ENCODE peak calls at places on chromosomes 7 and 10, in eight cellular contexts. W is thoracic aorta, G is IMR-90, Z is GM23338, L is mammary epithelial cell, C is PC-3, K is lower leg skin, U is fibroblast of mammary gland. S is an unnamed sample.

GRCh38 chr7:3897430-3898385 is 596.7 kb downstream of the SDK1 start:
- DNase-seq in W (no peak), G (peak), Z (peak), L (peak), C (peak), K (no peak), U (peak), S (peak)

GRCh38 chr7:29091121-29091601 is 55.2 kb downstream of the CPVL start:
- DNase-seq in W (no peak), G (no peak), Z (peak), L (no peak), C (no peak), K (no peak), U (no peak), S (no peak)

GRCh38 chr10:17671307-17671706 is 27.4 kb downstream of the STAM start:
- DNase-seq in W (no peak), G (no peak), Z (peak), L (peak), C (peak), K (no peak), U (no peak), S (no peak)

GRCh38 chr7:66804001-66804400 is 63.5 kb downstream of the RABGEF1 start:
- DNase-seq in W (no peak), G (no peak), Z (no peak), L (no peak), C (no peak), K (no peak), U (peak), S (peak)

GRCh38 chr10:13712799-13713581 is 126.2 kb downstream of the PRPF18 start:
- DNase-seq in W (peak), G (peak), Z (no peak), L (peak), C (peak), K (peak), U (peak), S (peak)

GRCh38 chr10:25753776-25754175 is 180.3 kb upstream of the MYO3A start:
- DNase-seq in W (no peak), G (no peak), Z (no peak), L (no peak), C (no peak), K (no peak), U (peak), S (no peak)

GRCh38 chr7:106047818-106048490 is 64.2 kb downstream of the SYPL1 start:
- DNase-seq in W (no peak), G (no peak), Z (no peak), L (peak), C (no peak), K (no peak), U (no peak), S (no peak)

GRCh38 chr7:69776611-69777010 is 178.3 kb downstream of the AUTS2 start:
- DNase-seq in W (no peak), G (no peak), Z (no peak), L (no peak), C (no peak), K (no peak), U (peak), S (peak)

GRCh38 chr10:79075418-79075817 is 6.7 kb downstream of the ZMIZ1 start:
- DNase-seq in W (no peak), G (no peak), Z (no peak), L (no peak), C (no peak), K (no peak), U (no peak), S (no peak)

GRCh38 chr10:116733566-116733965 is 8.8 kb downstream of the HSPA12A start:
- DNase-seq in W (no peak), G (peak), Z (no peak), L (no peak), C (peak), K (no peak), U (peak), S (peak)

GRCh38 chr10:68982389-68982788 is 6.2 kb upstream of the KIFBP start:
- DNase-seq in W (no peak), G (no peak), Z (no peak), L (no peak), C (no peak), K (no peak), U (no peak), S (no peak)

GRCh38 chr10:68981074-68981473 is 7.5 kb upstream of the KIFBP start:
- DNase-seq in W (no peak), G (no peak), Z (peak), L (no peak), C (peak), K (no peak), U (peak), S (no peak)
- TF ChIP-seq CTCF in W (no peak), G (peak), Z (peak), L (peak), C (peak), K (no peak), U (peak), S (peak)

GRCh38 chr7:114083714-114084113 is 164.9 kb upstream of the PPP1R3A start:
- DNase-seq in W (no peak), G (no peak), Z (no peak), L (no peak), C (no peak), K (no peak), U (no peak), S (no peak)
- H3K4me3 ChIP-seq in W (peak), G (no peak), Z (peak), L (no peak), C (no peak), K (no peak), U (no peak), S (no peak)

DNA sequence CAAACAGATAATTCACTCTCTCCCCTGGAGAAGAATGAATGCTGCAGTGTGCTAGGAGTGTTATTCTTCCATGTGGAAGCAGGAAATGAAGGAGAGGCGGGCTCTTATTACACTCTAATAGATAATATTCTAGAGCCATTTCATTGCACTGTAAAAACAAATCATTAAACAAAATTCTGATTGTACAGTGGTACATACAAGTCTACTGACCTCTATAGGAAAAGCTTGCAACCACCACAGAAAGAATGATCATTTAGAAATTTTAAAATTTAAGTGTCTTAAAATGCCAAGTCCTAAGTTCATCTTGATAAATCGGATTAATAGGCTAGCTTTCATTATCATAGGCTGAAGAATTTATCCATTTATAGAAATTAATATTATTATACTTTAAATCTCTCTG is 960.3 kb upstream of the LRRN3 start:
- DNase-seq in W (no peak), G (peak), Z (no peak), L (no peak), C (peak), K (no peak), U (no peak), S (no peak)
- TF ChIP-seq CTCF in W (no peak), G (peak), Z (no peak), L (peak), C (peak), K (no peak), U (no peak), S (no peak)

GRCh38 chr7:130957140-130957513 is 223.1 kb upstream of the KLF14 start:
- DNase-seq in W (no peak), G (no peak), Z (no peak), L (no peak), C (no peak), K (no peak), U (no peak), S (no peak)
- H3K4me3 ChIP-seq in W (no peak), G (no peak), Z (no peak), L (no peak), C (no peak), K (no peak), U (no peak), S (no peak)

GRCh38 chr7:150434240-150434639 is 16.2 kb upstream of the GIMAP8 start:
- DNase-seq in W (no peak), G (no peak), Z (no peak), L (no peak), C (no peak), K (no peak), U (no peak), S (no peak)

GRCh38 chr7:150432915-150433892 is 17.2 kb upstream of the GIMAP8 start:
- DNase-seq in W (no peak), G (no peak), Z (no peak), L (no peak), C (no peak), K (no peak), U (no peak), S (no peak)

GRCh38 chr7:150430465-150431085 is 19.9 kb upstream of the GIMAP8 start:
- DNase-seq in W (no peak), G (peak), Z (no peak), L (no peak), C (no peak), K (no peak), U (peak), S (peak)

GRCh38 chr7:150429699-150430098 is 20.7 kb upstream of the GIMAP8 start:
- DNase-seq in W (no peak), G (no peak), Z (no peak), L (no peak), C (no peak), K (no peak), U (no peak), S (no peak)

GRCh38 chr7:150431839-150432658 is 18.4 kb upstream of the GIMAP8 start:
- DNase-seq in W (no peak), G (no peak), Z (no peak), L (no peak), C (no peak), K (no peak), U (no peak), S (no peak)
- TF ChIP-seq CTCF in W (no peak), G (no peak), Z (no peak), L (no peak), C (no peak), K (no peak), U (no peak), S (no peak)

GRCh38 chr10:119370046-119370770 is 162.8 kb downstream of the GRK5 start:
- DNase-seq in W (no peak), G (peak), Z (no peak), L (no peak), C (peak), K (peak), U (peak), S (peak)

GRCh38 chr10:119370972-119371703 is 163.8 kb downstream of the GRK5 start:
- DNase-seq in W (peak), G (peak), Z (no peak), L (peak), C (no peak), K (peak), U (peak), S (peak)

GRCh38 chr10:119368991-119369869 is 161.9 kb downstream of the GRK5 start:
- DNase-seq in W (no peak), G (no peak), Z (no peak), L (no peak), C (no peak), K (no peak), U (no peak), S (peak)

GRCh38 chr10:119367841-119368549 is 160.6 kb downstream of the GRK5 start:
- DNase-seq in W (no peak), G (no peak), Z (no peak), L (no peak), C (no peak), K (no peak), U (no peak), S (no peak)

GRCh38 chr10:119368581-119368980 is 161.2 kb downstream of the GRK5 start:
- DNase-seq in W (no peak), G (no peak), Z (no peak), L (no peak), C (no peak), K (no peak), U (no peak), S (no peak)
- H3K4me3 ChIP-seq in W (peak), G (no peak), Z (no peak), L (no peak), C (no peak), K (no peak), U (no peak), S (no peak)

GRCh38 chr7:120807390-120807789 is 50.6 kb downstream of the TSPAN12 start:
- DNase-seq in W (no peak), G (no peak), Z (no peak), L (no peak), C (no peak), K (no peak), U (no peak), S (no peak)

GRCh38 chr7:120809260-120809659 is 48.7 kb downstream of the TSPAN12 start:
- DNase-seq in W (no peak), G (no peak), Z (no peak), L (no peak), C (no peak), K (no peak), U (no peak), S (no peak)

GRCh38 chr7:120805636-120806388 is 52.1 kb downstream of the TSPAN12 start:
- DNase-seq in W (no peak), G (peak), Z (peak), L (peak), C (peak), K (peak), U (peak), S (peak)

GRCh38 chr7:120802751-120803150 is 55.2 kb downstream of the TSPAN12 start:
- DNase-seq in W (no peak), G (no peak), Z (no peak), L (no peak), C (no peak), K (no peak), U (no peak), S (no peak)

DNA sequence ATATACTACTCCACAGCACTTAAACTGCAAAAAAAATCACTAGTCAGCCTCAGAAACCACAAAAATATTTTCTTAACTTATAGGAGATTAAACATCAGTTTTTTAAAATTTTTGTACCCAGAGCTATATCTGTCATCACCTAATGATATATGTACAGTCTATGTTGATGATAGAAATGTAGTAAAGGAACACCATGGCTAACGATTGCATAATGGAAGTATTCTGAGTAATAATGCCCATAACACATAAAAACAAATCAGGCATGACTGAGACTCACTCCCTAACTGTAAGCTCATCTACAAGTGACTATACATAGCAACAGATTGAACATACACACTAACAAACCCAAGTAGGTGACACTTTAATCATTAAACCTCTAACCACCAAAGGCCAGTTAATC is 51.3 kb downstream of the TSPAN12 start:
- DNase-seq in W (no peak), G (peak), Z (no peak), L (no peak), C (peak), K (no peak), U (peak), S (peak)
- TF ChIP-seq CTCF in W (no peak), G (no peak), Z (no peak), L (no peak), C (no peak), K (no peak), U (no peak), S (no peak)

DNA sequence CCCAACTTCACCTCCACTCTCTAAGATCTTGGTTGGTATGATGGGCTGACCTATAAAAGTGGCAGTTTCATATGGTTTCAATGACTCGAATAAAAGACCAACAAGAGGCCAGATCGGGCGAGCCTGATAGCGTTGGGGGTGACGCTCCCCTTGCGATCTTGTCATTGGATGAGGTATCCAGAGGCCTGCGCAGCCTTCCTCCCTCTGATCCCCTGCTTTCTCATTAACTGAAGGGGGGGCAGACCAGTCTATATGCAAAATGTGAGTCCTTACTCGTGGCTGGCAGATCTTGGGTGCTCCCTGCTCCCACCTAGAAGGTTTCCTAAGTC is 937 bp upstream of the COBL start:
- DNase-seq in W (no peak), G (no peak), Z (peak), L (no peak), C (no peak), K (no peak), U (no peak), S (no peak)
- H3K4me3 ChIP-seq in W (no peak), G (no peak), Z (peak), L (no peak), C (peak), K (no peak), U (no peak), S (no peak)

GRCh38 chr10:35025916-35026315 is 64.2 kb downstream of the CUL2 start:
- DNase-seq in W (no peak), G (peak), Z (no peak), L (peak), C (peak), K (no peak), U (peak), S (peak)

DNA sequence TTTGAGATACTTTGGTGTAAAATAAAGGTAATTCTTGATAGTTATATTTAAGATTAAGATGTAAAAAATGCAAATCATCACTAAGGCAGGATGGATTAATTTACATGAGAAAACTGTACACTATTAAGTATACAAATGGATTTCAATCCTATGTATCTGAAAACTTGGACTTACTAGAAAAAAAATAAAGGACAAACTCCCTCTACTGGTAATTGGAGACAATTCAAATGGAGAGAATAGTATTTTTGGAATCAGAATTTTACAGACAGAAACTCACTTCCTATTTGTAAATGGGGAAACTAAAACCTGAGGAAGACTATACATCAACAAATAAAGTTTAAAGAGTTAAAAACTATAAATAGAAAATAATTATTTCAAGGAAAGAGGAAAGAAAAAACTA is 62.6 kb downstream of the CUL2 start:
- DNase-seq in W (no peak), G (peak), Z (peak), L (no peak), C (peak), K (no peak), U (peak), S (peak)
- TF ChIP-seq CTCF in W (peak), G (peak), Z (no peak), L (peak), C (peak), K (no peak), U (peak), S (peak)

S was measured in AG10803.